ENCODE peak calls at places on chromosomes 16 and 17, in six cellular contexts. R, Z, X, I, C and J are unnamed samples.
A peak's percentile ranks its signal among the peaks of the same experiment; 100 is the strongest.

GRCh38 chr16:53372942-53373871 is 61.1 kb upstream of the RBL2 start:
- DNase-seq in R (no peak), X (no peak), C (peak; percentile 82), I (no peak), Z (no peak), J (peak; percentile 80)

GRCh38 chr17:31859487-31860008 is 504 bp upstream of the COPRS start:
- DNase-seq in I (no peak), C (no peak), Z (no peak), X (no peak), R (no peak), J (no peak)

GRCh38 chr17:44022246-44022645 is 7.5 kb upstream of the TMEM101 start:
- DNase-seq in Z (no peak), C (no peak), I (no peak), R (no peak), X (no peak), J (no peak)

GRCh38 chr16:69399361-69399760 is 13.6 kb upstream of the TERF2 start:
- DNase-seq in R (no peak), I (no peak), C (no peak), Z (no peak), X (peak; percentile 27), J (no peak)

GRCh38 chr16:61858996-61859395 is 177.2 kb downstream of the CDH8 start:
- DNase-seq in I (no peak), R (no peak), X (no peak), Z (no peak), C (no peak), J (no peak)

GRCh38 chr16:84603115-84603816 is 14.6 kb downstream of the COTL1 start:
- DNase-seq in R (no peak), I (no peak), X (no peak), Z (no peak), C (no peak), J (no peak)

GRCh38 chr17:68777243-68777855 is 176.2 kb upstream of the FAM20A start:
- DNase-seq in I (peak; percentile 80), C (peak; percentile 16), X (peak; percentile 11), R (peak; percentile 58), Z (peak; percentile 18), J (peak; percentile 48)

GRCh38 chr16:3138823-3139426 is 4.1 kb downstream of the ZNF213 start:
- DNase-seq in I (no peak), X (no peak), R (no peak), Z (no peak), C (no peak), J (no peak)

GRCh38 chr17:14947671-14948070 is 317.5 kb downstream of the PMP22 start:
- DNase-seq in X (no peak), R (no peak), Z (no peak), I (no peak), C (no peak), J (no peak)

GRCh38 chr17:48871551-48872351 is 20.8 kb upstream of the ATP5MC1 start:
- DNase-seq in Z (no peak), R (no peak), I (no peak), X (no peak), C (no peak), J (peak; percentile 64)

GRCh38 chr17:58575511-58575910 is 61.1 kb upstream of the MTMR4 start:
- DNase-seq in X (no peak), C (no peak), R (no peak), Z (no peak), I (no peak), J (peak; percentile 65)

GRCh38 chr17:72466199-72466598 is 345.4 kb downstream of the SOX9 start:
- DNase-seq in X (no peak), R (no peak), I (no peak), Z (no peak), C (no peak), J (peak; percentile 50)

GRCh38 chr17:16986391-16986790 is 14.5 kb upstream of the TNFRSF13B start:
- DNase-seq in C (no peak), R (no peak), X (no peak), I (no peak), Z (no peak), J (no peak)

GRCh38 chr17:4048218-4048617 is 84.0 kb upstream of the ATP2A3 start:
- DNase-seq in X (no peak), Z (no peak), R (no peak), I (no peak), C (no peak), J (no peak)

GRCh38 chr16:87132361-87133014 is 184.7 kb downstream of the C16orf95 start:
- DNase-seq in R (no peak), X (no peak), C (no peak), I (peak; percentile 28), Z (no peak), J (peak; percentile 36)

GRCh38 chr17:78789663-78790181 is 7.6 kb upstream of the CYTH1 start:
- DNase-seq in Z (no peak), I (no peak), C (no peak), R (no peak), X (peak; percentile 81), J (no peak)

GRCh38 chr16:89801800-89802199 is 14.6 kb downstream of the FANCA start:
- DNase-seq in Z (peak; percentile 28), C (no peak), I (no peak), R (no peak), X (peak; percentile 45), J (no peak)

GRCh38 chr17:7380321-7380720 is 568 bp upstream of the TNK1 start:
- DNase-seq in R (no peak), Z (no peak), I (no peak), C (no peak), X (peak; percentile 50), J (no peak)

GRCh38 chr16:69626256-69626655 is 60.5 kb downstream of the NFAT5 start:
- DNase-seq in C (no peak), I (no peak), Z (no peak), X (no peak), R (no peak), J (no peak)

GRCh38 chr16:31873556-31874353 is at the start of gene ZNF267:
- DNase-seq in X (peak; percentile 76), R (peak; percentile 90), C (peak; percentile 94), I (peak; percentile 84), Z (peak; percentile 73), J (peak; percentile 89)

GRCh38 chr16:66028505-66029216 is 337.8 kb upstream of the CDH5 start:
- DNase-seq in C (no peak), X (no peak), R (no peak), I (no peak), Z (no peak), J (no peak)

GRCh38 chr16:66261826-66262225 is 104.7 kb upstream of the CDH5 start:
- DNase-seq in X (no peak), C (no peak), R (no peak), I (no peak), Z (no peak), J (no peak)

GRCh38 chr17:17797119-17797809 is 39.5 kb downstream of the SREBF1 start:
- DNase-seq in C (no peak), R (no peak), X (no peak), Z (no peak), I (no peak), J (no peak)